ENCODE peak calls at places on chromosome 18, in ten cellular contexts. M is cardiac fibroblast, R is GM12878, A is choroid plexus epithelial cell, L is HCT116, D is AG10803, Q is cardiac muscle cell, U is HFF-Myc, Y is neural progenitor cell, F is upper lobe of right lung. Z is an unnamed sample.

GRCh38 chr18:51127664-51128063 is 69.8 kb downstream of the MEX3C start:
- DNase-seq in Y (no peak), Q (no peak), A (no peak), D (no peak), R (no peak), F (no peak), M (no peak), L (no peak), U (no peak), Z (no peak)

GRCh38 chr18:68937204-68937603 is 139.3 kb downstream of the CCDC102B start:
- DNase-seq in L (no peak), M (no peak), R (no peak), D (no peak), Y (no peak), F (no peak), U (no peak), A (no peak), Q (no peak), Z (no peak)

GRCh38 chr18:46660955-46661749 is 4.1 kb upstream of the LOXHD1 start:
- DNase-seq in A (peak), M (peak), Q (peak), Y (peak), R (no peak), U (no peak), F (no peak), D (peak), L (no peak), Z (peak)

GRCh38 chr18:32847719-32848118 is 74.9 kb upstream of the KLHL14 start:
- DNase-seq in Y (peak), D (no peak), U (no peak), R (no peak), Q (peak), M (no peak), F (no peak), L (no peak), A (peak), Z (no peak)

GRCh38 chr18:63152791-63153190 is 166.8 kb downstream of the BCL2 start:
- DNase-seq in F (no peak), U (no peak), D (no peak), Y (no peak), A (no peak), M (no peak), Q (no peak), R (no peak), L (no peak), Z (no peak)

GRCh38 chr18:58335223-58335622 is 291.2 kb downstream of the NEDD4L start:
- DNase-seq in A (no peak), F (no peak), D (no peak), Q (no peak), Y (peak), R (no peak), M (no peak), U (no peak), L (no peak), Z (no peak)

GRCh38 chr18:35179906-35180305 is 60.9 kb upstream of the ZNF397 start:
- DNase-seq in R (no peak), D (no peak), F (no peak), M (no peak), Q (no peak), L (no peak), Y (no peak), A (no peak), U (no peak), Z (no peak)

GRCh38 chr18:64244571-64244970 is 95.7 kb upstream of the LINC00305 start:
- DNase-seq in Q (no peak), U (no peak), R (no peak), D (no peak), F (no peak), L (no peak), Y (peak), M (no peak), A (peak), Z (no peak)

GRCh38 chr18:50268022-50268747 is 1.9 kb upstream of the CFAP53 start:
- DNase-seq in A (peak), M (peak), U (no peak), R (peak), D (peak), Y (peak), L (no peak), Q (peak), F (peak), Z (peak)

GRCh38 chr18:21669736-21670135 is 34.8 kb downstream of the ABHD3 start:
- DNase-seq in F (no peak), M (no peak), Y (no peak), L (peak), D (no peak), U (no peak), R (no peak), A (no peak), Q (no peak), Z (no peak)

GRCh38 chr18:11887305-11888262 is 20.5 kb downstream of the MPPE1 start:
- DNase-seq in Q (no peak), L (no peak), U (no peak), R (no peak), F (no peak), A (no peak), Y (no peak), D (no peak), M (no peak), Z (no peak)

GRCh38 chr18:8084160-8084559 is 517.0 kb downstream of the PTPRM start:
- DNase-seq in A (peak), U (peak), M (peak), Y (peak), L (peak), D (peak), Q (peak), R (no peak), F (no peak), Z (peak)

GRCh38 chr18:56770097-56770496 is 118.9 kb downstream of the WDR7 start:
- DNase-seq in L (no peak), F (no peak), U (no peak), R (no peak), Y (no peak), A (no peak), M (no peak), D (no peak), Q (no peak), Z (no peak)

GRCh38 chr18:46051731-46052461 is 20.2 kb downstream of the PSTPIP2 start:
- DNase-seq in M (peak), U (no peak), Q (no peak), D (peak), F (no peak), L (no peak), Y (no peak), R (no peak), A (peak), Z (peak)

GRCh38 chr18:5066380-5066977 is 130.6 kb downstream of the AKAIN1 start:
- DNase-seq in U (no peak), Y (peak), L (no peak), Q (no peak), A (no peak), F (no peak), R (no peak), M (no peak), D (no peak), Z (no peak)

GRCh38 chr18:61926532-61926931 is 33.7 kb upstream of the RNF152 start:
- DNase-seq in L (no peak), Q (no peak), Y (no peak), A (no peak), U (no peak), D (no peak), M (no peak), R (no peak), F (no peak), Z (no peak)

GRCh38 chr18:75314117-75314516 is 103.5 kb downstream of the TSHZ1 start:
- DNase-seq in F (no peak), M (no peak), U (no peak), L (no peak), A (no peak), D (no peak), R (no peak), Q (no peak), Y (no peak), Z (no peak)

GRCh38 chr18:44507729-44508325 is 172.9 kb upstream of the SETBP1 start:
- DNase-seq in Q (peak), L (no peak), Y (no peak), F (peak), M (peak), D (no peak), A (peak), R (peak), U (no peak), Z (no peak)

GRCh38 chr18:79628416-79629248 is 51.0 kb upstream of the CTDP1 start:
- DNase-seq in F (peak), A (no peak), M (no peak), R (no peak), Q (no peak), D (no peak), Y (no peak), U (no peak), L (no peak), Z (no peak)

GRCh38 chr18:10213526-10213925 is 240.9 kb upstream of the APCDD1 start:
- DNase-seq in M (peak), R (peak), L (no peak), A (peak), U (no peak), Y (no peak), F (no peak), D (peak), Q (peak), Z (peak)

GRCh38 chr18:78031589-78031988 is 781.9 kb downstream of the GALR1 start:
- DNase-seq in A (no peak), Y (no peak), U (no peak), R (no peak), D (no peak), Q (no peak), F (no peak), M (no peak), L (no peak), Z (no peak)

GRCh38 chr18:67342159-67342558 is 174.4 kb downstream of the DSEL start:
- DNase-seq in M (no peak), R (no peak), L (no peak), F (no peak), D (no peak), A (no peak), U (no peak), Q (no peak), Y (no peak), Z (no peak)

GRCh38 chr18:78448106-78448505 is 531.5 kb upstream of the SALL3 start:
- DNase-seq in M (no peak), U (no peak), D (no peak), Y (no peak), A (no peak), L (no peak), Q (no peak), F (no peak), R (no peak), Z (no peak)

GRCh38 chr18:74745658-74746403 is 148.2 kb downstream of the ZNF407 start:
- DNase-seq in A (peak), D (peak), F (no peak), Q (no peak), L (peak), Y (no peak), M (peak), U (peak), R (no peak), Z (peak)

GRCh38 chr18:41444943-41445342 is 510.1 kb upstream of the PIK3C3 start:
- DNase-seq in Q (no peak), U (no peak), R (no peak), F (no peak), L (no peak), D (no peak), Y (no peak), M (no peak), A (peak), Z (no peak)

GRCh38 chr18:74063552-74063951 is 84.1 kb downstream of the FBXO15 start:
- DNase-seq in L (no peak), Y (no peak), Q (no peak), F (no peak), U (no peak), A (no peak), M (no peak), R (no peak), D (no peak), Z (no peak)

GRCh38 chr18:31354990-31355389 is 21.6 kb upstream of the DSG4 start:
- DNase-seq in A (no peak), Q (no peak), R (no peak), F (no peak), L (no peak), Y (no peak), M (no peak), U (no peak), D (no peak), Z (no peak)

GRCh38 chr18:31154186-31154585 is 8.5 kb downstream of the DSC1 start:
- DNase-seq in L (no peak), Q (no peak), D (no peak), Y (no peak), A (no peak), R (no peak), M (no peak), U (no peak), F (no peak), Z (no peak)

GRCh38 chr18:43525149-43525548 is 247.9 kb upstream of the SYT4 start:
- DNase-seq in A (no peak), M (no peak), R (no peak), Q (no peak), F (no peak), L (no peak), U (no peak), Y (no peak), D (no peak), Z (no peak)

GRCh38 chr18:78675231-78675630 is 304.4 kb upstream of the SALL3 start:
- DNase-seq in M (no peak), U (no peak), Y (no peak), R (no peak), F (no peak), D (no peak), L (no peak), Q (no peak), A (no peak), Z (no peak)

GRCh38 chr18:72942766-72943165 is 75.0 kb upstream of the NETO1 start:
- DNase-seq in L (no peak), D (no peak), Y (no peak), Q (no peak), A (no peak), M (no peak), R (no peak), F (no peak), U (no peak), Z (no peak)

GRCh38 chr18:61285777-61286176 is 47.5 kb upstream of the CDH20 start:
- DNase-seq in Y (no peak), U (no peak), R (no peak), F (no peak), Q (no peak), D (no peak), A (no peak), M (no peak), L (no peak), Z (no peak)

GRCh38 chr18:59220784-59221765 is 1.1 kb downstream of the GRP start:
- DNase-seq in Q (peak), F (no peak), L (no peak), A (no peak), R (no peak), D (no peak), M (no peak), Y (peak), U (no peak), Z (no peak)

GRCh38 chr18:23331091-23331920 is 121.8 kb upstream of the RIOK3 start:
- DNase-seq in F (peak), A (no peak), M (no peak), U (no peak), Q (no peak), R (no peak), L (no peak), Y (no peak), D (no peak), Z (no peak)

DNA sequence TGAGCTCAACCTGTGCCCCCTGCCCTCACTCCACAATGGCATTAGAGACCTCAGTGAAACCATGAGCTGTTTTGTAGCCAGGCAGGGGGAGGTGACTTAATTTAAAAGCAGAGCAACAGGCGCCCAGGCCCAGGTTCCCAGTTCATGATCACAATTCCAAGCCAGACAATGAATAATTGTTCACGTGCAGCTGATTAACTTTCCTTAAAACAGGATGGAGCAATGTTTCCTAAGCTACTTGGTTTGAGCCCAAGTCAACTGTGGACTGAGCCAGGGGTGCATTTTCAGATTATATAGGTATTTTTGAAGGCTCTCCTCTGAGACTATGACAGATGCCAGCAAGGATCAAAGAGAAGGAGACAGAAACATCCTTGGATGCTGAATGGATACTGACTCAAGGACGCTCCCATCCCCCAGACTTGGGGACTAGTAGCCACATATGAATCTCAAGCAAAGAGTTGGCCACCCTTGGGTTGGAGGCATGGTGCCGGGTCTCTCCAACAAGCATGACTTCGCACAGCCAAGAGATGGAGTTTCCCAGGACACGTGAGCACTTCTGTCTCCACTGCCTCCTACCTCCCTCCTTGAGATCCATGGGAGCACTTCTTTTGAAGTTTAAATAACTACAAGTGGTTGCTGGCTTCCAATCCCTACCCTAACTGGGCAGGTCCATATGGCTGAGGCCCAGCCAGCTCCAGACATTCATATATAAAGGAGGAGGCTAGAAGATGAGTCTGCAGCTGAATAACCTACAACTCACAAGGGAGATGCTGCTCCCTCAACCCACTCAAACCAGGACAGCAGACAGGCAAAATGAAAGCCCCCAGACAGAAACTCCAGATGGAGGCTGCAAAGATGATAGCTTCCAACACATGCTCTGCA is 12.7 kb downstream of the SMAD7 start:
- DNase-seq in A (no peak), L (no peak), F (peak), Q (no peak), Y (no peak), D (no peak), M (no peak), U (no peak), R (no peak), Z (no peak)
- H3K4me3 ChIP-seq in A (no peak), L (no peak), F (no peak), Q (no peak), Y (no peak), D (peak), M (no peak), U (no peak), R (no peak), Z (no peak)

DNA sequence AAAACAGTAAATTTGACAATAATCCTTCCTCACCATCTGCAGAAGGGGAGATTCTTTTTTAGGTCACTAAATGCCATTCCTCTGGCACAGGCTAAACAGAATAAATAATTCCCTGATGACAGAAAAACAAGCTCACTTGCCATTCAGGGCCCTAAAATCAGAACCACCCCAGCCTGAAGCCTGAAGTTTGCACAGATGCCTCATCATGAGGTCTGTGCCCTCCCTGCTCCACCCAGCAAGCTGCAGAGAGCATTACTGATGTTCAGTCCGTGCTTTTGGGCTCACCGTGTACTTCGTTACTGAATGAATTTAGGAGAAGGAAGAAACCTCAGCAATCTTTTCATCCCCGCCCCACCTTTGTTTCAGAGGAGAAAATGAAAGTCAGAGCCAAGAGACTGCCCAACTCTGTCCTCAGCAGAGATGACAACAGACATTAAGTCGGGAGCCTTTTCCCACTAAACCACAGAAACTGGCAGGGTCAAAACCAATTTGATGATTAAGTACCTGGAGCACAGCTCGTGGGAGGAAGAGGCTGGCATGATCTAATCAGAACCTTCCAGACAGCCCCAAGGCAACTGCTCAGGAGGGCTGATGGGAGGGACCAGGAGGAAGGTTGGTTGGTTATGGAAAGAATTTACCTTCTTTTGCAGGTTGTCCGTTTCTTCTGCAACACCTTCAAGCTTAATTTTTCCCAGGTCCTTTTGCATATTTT is 122.7 kb downstream of the LAMA1 start:
- DNase-seq in R (no peak), L (no peak), Y (no peak), U (no peak), Q (no peak), M (no peak), A (no peak), D (peak), F (no peak), Z (peak)
- H3K4me3 ChIP-seq in R (no peak), L (no peak), Y (no peak), U (no peak), Q (no peak), M (no peak), A (no peak), D (peak), F (no peak), Z (no peak)

DNA sequence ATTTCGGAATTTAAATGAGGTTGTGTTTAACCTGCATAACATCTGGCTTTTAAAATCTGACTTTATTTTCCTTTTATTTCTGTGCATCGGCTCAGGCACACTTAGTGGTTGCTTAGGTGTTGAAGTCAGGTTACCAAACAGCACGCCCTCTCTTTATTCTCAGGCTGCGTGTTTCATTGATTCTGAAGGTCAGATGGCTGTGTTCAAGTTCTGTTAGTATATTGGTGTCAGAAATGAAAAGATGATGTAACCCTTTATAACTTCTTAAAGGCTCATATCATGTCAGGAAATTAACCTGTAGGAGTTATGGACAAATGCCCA is 246.5 kb downstream of the LDLRAD4 start:
- DNase-seq in D (no peak), L (no peak), R (no peak), F (no peak), M (no peak), A (no peak), Q (no peak), Y (no peak), U (no peak), Z (no peak)
- H3K4me3 ChIP-seq in D (no peak), L (no peak), R (peak), F (peak), M (no peak), A (no peak), Q (no peak), Y (no peak), U (no peak), Z (no peak)

GRCh38 chr18:2588666-2589344 is 17.4 kb downstream of the NDC80 start:
- DNase-seq in L (no peak), A (no peak), R (no peak), D (peak), F (no peak), U (no peak), Y (no peak), M (no peak), Q (no peak), Z (peak)
- H3K4me3 ChIP-seq in L (no peak), A (no peak), R (no peak), D (no peak), F (no peak), U (no peak), Y (no peak), M (no peak), Q (no peak), Z (no peak)

DNA sequence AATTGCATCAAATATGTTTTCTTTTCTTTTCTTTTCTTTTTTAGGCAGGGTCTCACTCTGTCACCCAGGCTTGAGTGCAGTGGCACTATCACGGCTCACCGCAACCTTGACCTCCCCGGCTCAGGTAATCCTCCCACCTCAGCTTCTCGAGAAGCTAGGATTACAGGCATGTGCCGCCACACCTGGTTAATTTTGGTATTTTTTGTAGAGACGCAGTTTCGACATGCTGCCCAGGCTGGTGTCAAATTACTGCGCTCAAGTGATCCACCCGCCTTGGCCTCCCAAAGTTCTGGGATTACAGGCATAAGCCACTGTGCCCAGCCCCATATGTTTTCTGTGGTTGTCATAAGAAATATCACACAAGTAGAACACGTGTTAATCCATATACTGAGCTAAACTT is 14.7 kb downstream of the ENOSF1 start:
- DNase-seq in Q (no peak), L (no peak), R (no peak), U (no peak), F (no peak), Y (no peak), A (no peak), M (no peak), D (no peak), Z (no peak)
- H3K4me3 ChIP-seq in Q (no peak), L (no peak), R (no peak), U (no peak), F (no peak), Y (no peak), A (no peak), M (no peak), D (no peak), Z (no peak)

Z was measured in fibroblast of mammary gland.